ENCODE peak calls at places on chromosomes 12 and 14, in eight cellular contexts. One of them, this sample, is unnamed.

GRCh38 chr12:122182887-122183587 is at the start of gene LRRC43:
- DNase-seq in CD4-positive, CD25-positive, alpha-beta regulatory T cell: no peak
- DNase-seq in globus pallidus: no peak
- DNase-seq in WTC11: peak
- DNase-seq in activated naive CD8-positive, alpha-beta T cell treated with anti-CD3 and anti-CD28 coated beads, Interleukin-2, amount 50 U/mL, for 24 hours: peak
- DNase-seq in T-helper 2 cell: no peak
- DNase-seq in astrocyte of the cerebellum: no peak
- DNase-seq in NCI-H460: no peak
- DNase-seq in this sample: peak

GRCh38 chr14:97490521-97491070 is 693.4 kb downstream of the VRK1 start:
- DNase-seq in activated naive CD8-positive, alpha-beta T cell treated with anti-CD3 and anti-CD28 coated beads, Interleukin-2, amount 50 U/mL, for 24 hours: no peak
- DNase-seq in WTC11: no peak
- DNase-seq in globus pallidus: no peak
- DNase-seq in NCI-H460: no peak
- DNase-seq in astrocyte of the cerebellum: no peak
- DNase-seq in CD4-positive, CD25-positive, alpha-beta regulatory T cell: no peak
- DNase-seq in T-helper 2 cell: no peak
- DNase-seq in this sample: no peak

GRCh38 chr12:57149309-57149900 is 2.0 kb upstream of the LRP1-AS start:
- DNase-seq in T-helper 2 cell: no peak
- DNase-seq in WTC11: no peak
- DNase-seq in activated naive CD8-positive, alpha-beta T cell treated with anti-CD3 and anti-CD28 coated beads, Interleukin-2, amount 50 U/mL, for 24 hours: no peak
- DNase-seq in globus pallidus: no peak
- DNase-seq in astrocyte of the cerebellum: no peak
- DNase-seq in CD4-positive, CD25-positive, alpha-beta regulatory T cell: no peak
- DNase-seq in NCI-H460: no peak
- DNase-seq in this sample: peak

GRCh38 chr14:61564623-61565091 is 130.7 kb upstream of the HIF1A start:
- DNase-seq in globus pallidus: no peak
- DNase-seq in T-helper 2 cell: no peak
- DNase-seq in CD4-positive, CD25-positive, alpha-beta regulatory T cell: no peak
- DNase-seq in activated naive CD8-positive, alpha-beta T cell treated with anti-CD3 and anti-CD28 coated beads, Interleukin-2, amount 50 U/mL, for 24 hours: no peak
- DNase-seq in astrocyte of the cerebellum: peak
- DNase-seq in NCI-H460: peak
- DNase-seq in WTC11: no peak
- DNase-seq in this sample: peak

GRCh38 chr14:67722293-67722692 is 20.6 kb downstream of the RDH12 start:
- DNase-seq in WTC11: peak
- DNase-seq in NCI-H460: no peak
- DNase-seq in CD4-positive, CD25-positive, alpha-beta regulatory T cell: no peak
- DNase-seq in astrocyte of the cerebellum: peak
- DNase-seq in activated naive CD8-positive, alpha-beta T cell treated with anti-CD3 and anti-CD28 coated beads, Interleukin-2, amount 50 U/mL, for 24 hours: no peak
- DNase-seq in globus pallidus: peak
- DNase-seq in T-helper 2 cell: no peak
- DNase-seq in this sample: no peak

GRCh38 chr14:96253140-96253539 is 2.9 kb upstream of the BDKRB1 start:
- DNase-seq in NCI-H460: no peak
- DNase-seq in globus pallidus: no peak
- DNase-seq in CD4-positive, CD25-positive, alpha-beta regulatory T cell: no peak
- DNase-seq in activated naive CD8-positive, alpha-beta T cell treated with anti-CD3 and anti-CD28 coated beads, Interleukin-2, amount 50 U/mL, for 24 hours: no peak
- DNase-seq in WTC11: no peak
- DNase-seq in T-helper 2 cell: no peak
- DNase-seq in astrocyte of the cerebellum: peak
- DNase-seq in this sample: no peak

GRCh38 chr12:14417717-14418116 is 52.2 kb downstream of the ATF7IP start:
- DNase-seq in WTC11: peak
- DNase-seq in astrocyte of the cerebellum: peak
- DNase-seq in globus pallidus: peak
- DNase-seq in T-helper 2 cell: peak
- DNase-seq in CD4-positive, CD25-positive, alpha-beta regulatory T cell: peak
- DNase-seq in NCI-H460: no peak
- DNase-seq in activated naive CD8-positive, alpha-beta T cell treated with anti-CD3 and anti-CD28 coated beads, Interleukin-2, amount 50 U/mL, for 24 hours: peak
- DNase-seq in this sample: peak

GRCh38 chr12:77324763-77325468 is 259.5 kb upstream of the E2F7 start:
- DNase-seq in WTC11: peak
- DNase-seq in T-helper 2 cell: no peak
- DNase-seq in NCI-H460: peak
- DNase-seq in astrocyte of the cerebellum: no peak
- DNase-seq in CD4-positive, CD25-positive, alpha-beta regulatory T cell: no peak
- DNase-seq in globus pallidus: peak
- DNase-seq in activated naive CD8-positive, alpha-beta T cell treated with anti-CD3 and anti-CD28 coated beads, Interleukin-2, amount 50 U/mL, for 24 hours: peak
- DNase-seq in this sample: peak

GRCh38 chr14:88323520-88324199 is 591 bp upstream of the KCNK10 start:
- DNase-seq in NCI-H460: peak
- DNase-seq in WTC11: peak
- DNase-seq in activated naive CD8-positive, alpha-beta T cell treated with anti-CD3 and anti-CD28 coated beads, Interleukin-2, amount 50 U/mL, for 24 hours: peak
- DNase-seq in T-helper 2 cell: no peak
- DNase-seq in globus pallidus: no peak
- DNase-seq in CD4-positive, CD25-positive, alpha-beta regulatory T cell: no peak
- DNase-seq in astrocyte of the cerebellum: no peak
- DNase-seq in this sample: no peak

GRCh38 chr14:100566119-100566518 is 21.1 kb downstream of the BEGAIN start:
- DNase-seq in activated naive CD8-positive, alpha-beta T cell treated with anti-CD3 and anti-CD28 coated beads, Interleukin-2, amount 50 U/mL, for 24 hours: no peak
- DNase-seq in CD4-positive, CD25-positive, alpha-beta regulatory T cell: no peak
- DNase-seq in WTC11: no peak
- DNase-seq in T-helper 2 cell: no peak
- DNase-seq in NCI-H460: no peak
- DNase-seq in globus pallidus: no peak
- DNase-seq in astrocyte of the cerebellum: no peak
- DNase-seq in this sample: peak

GRCh38 chr12:121084229-121084628 is 45.2 kb upstream of the OASL start:
- DNase-seq in CD4-positive, CD25-positive, alpha-beta regulatory T cell: no peak
- DNase-seq in WTC11: no peak
- DNase-seq in NCI-H460: no peak
- DNase-seq in astrocyte of the cerebellum: no peak
- DNase-seq in globus pallidus: no peak
- DNase-seq in T-helper 2 cell: no peak
- DNase-seq in activated naive CD8-positive, alpha-beta T cell treated with anti-CD3 and anti-CD28 coated beads, Interleukin-2, amount 50 U/mL, for 24 hours: no peak
- DNase-seq in this sample: no peak

GRCh38 chr12:117738233-117738632 is 230.6 kb downstream of the KSR2 start:
- DNase-seq in NCI-H460: no peak
- DNase-seq in globus pallidus: no peak
- DNase-seq in T-helper 2 cell: no peak
- DNase-seq in WTC11: no peak
- DNase-seq in activated naive CD8-positive, alpha-beta T cell treated with anti-CD3 and anti-CD28 coated beads, Interleukin-2, amount 50 U/mL, for 24 hours: no peak
- DNase-seq in astrocyte of the cerebellum: no peak
- DNase-seq in CD4-positive, CD25-positive, alpha-beta regulatory T cell: no peak
- DNase-seq in this sample: no peak

GRCh38 chr12:19856389-19856788 is 417.1 kb downstream of the AEBP2 start:
- DNase-seq in CD4-positive, CD25-positive, alpha-beta regulatory T cell: no peak
- DNase-seq in astrocyte of the cerebellum: no peak
- DNase-seq in T-helper 2 cell: no peak
- DNase-seq in WTC11: no peak
- DNase-seq in activated naive CD8-positive, alpha-beta T cell treated with anti-CD3 and anti-CD28 coated beads, Interleukin-2, amount 50 U/mL, for 24 hours: no peak
- DNase-seq in globus pallidus: no peak
- DNase-seq in NCI-H460: no peak
- DNase-seq in this sample: no peak

GRCh38 chr12:76539727-76540126 is 19.8 kb downstream of the OSBPL8 start:
- DNase-seq in activated naive CD8-positive, alpha-beta T cell treated with anti-CD3 and anti-CD28 coated beads, Interleukin-2, amount 50 U/mL, for 24 hours: no peak
- DNase-seq in astrocyte of the cerebellum: no peak
- DNase-seq in T-helper 2 cell: no peak
- DNase-seq in globus pallidus: no peak
- DNase-seq in NCI-H460: no peak
- DNase-seq in WTC11: no peak
- DNase-seq in CD4-positive, CD25-positive, alpha-beta regulatory T cell: no peak
- DNase-seq in this sample: no peak

GRCh38 chr14:64929003-64929337 is 13.6 kb downstream of the GPX2 start:
- DNase-seq in globus pallidus: no peak
- DNase-seq in T-helper 2 cell: no peak
- DNase-seq in activated naive CD8-positive, alpha-beta T cell treated with anti-CD3 and anti-CD28 coated beads, Interleukin-2, amount 50 U/mL, for 24 hours: no peak
- DNase-seq in CD4-positive, CD25-positive, alpha-beta regulatory T cell: no peak
- DNase-seq in WTC11: no peak
- DNase-seq in NCI-H460: no peak
- DNase-seq in astrocyte of the cerebellum: no peak
- DNase-seq in this sample: no peak

GRCh38 chr14:85172290-85172689 is 357.7 kb upstream of the FLRT2 start:
- DNase-seq in CD4-positive, CD25-positive, alpha-beta regulatory T cell: no peak
- DNase-seq in WTC11: no peak
- DNase-seq in activated naive CD8-positive, alpha-beta T cell treated with anti-CD3 and anti-CD28 coated beads, Interleukin-2, amount 50 U/mL, for 24 hours: no peak
- DNase-seq in astrocyte of the cerebellum: no peak
- DNase-seq in NCI-H460: no peak
- DNase-seq in T-helper 2 cell: no peak
- DNase-seq in globus pallidus: no peak
- DNase-seq in this sample: no peak

GRCh38 chr14:81412779-81413178 is 12.7 kb upstream of the STON2 start:
- DNase-seq in WTC11: no peak
- DNase-seq in astrocyte of the cerebellum: no peak
- DNase-seq in activated naive CD8-positive, alpha-beta T cell treated with anti-CD3 and anti-CD28 coated beads, Interleukin-2, amount 50 U/mL, for 24 hours: no peak
- DNase-seq in globus pallidus: no peak
- DNase-seq in T-helper 2 cell: no peak
- DNase-seq in CD4-positive, CD25-positive, alpha-beta regulatory T cell: no peak
- DNase-seq in NCI-H460: no peak
- DNase-seq in this sample: no peak

GRCh38 chr12:106044773-106045172 is 94.0 kb downstream of the NUAK1 start:
- DNase-seq in NCI-H460: no peak
- DNase-seq in globus pallidus: no peak
- DNase-seq in T-helper 2 cell: no peak
- DNase-seq in CD4-positive, CD25-positive, alpha-beta regulatory T cell: no peak
- DNase-seq in astrocyte of the cerebellum: no peak
- DNase-seq in activated naive CD8-positive, alpha-beta T cell treated with anti-CD3 and anti-CD28 coated beads, Interleukin-2, amount 50 U/mL, for 24 hours: no peak
- DNase-seq in WTC11: no peak
- DNase-seq in this sample: no peak

GRCh38 chr12:1794440-1795090 is 25.8 kb upstream of the LRTM2 start:
- DNase-seq in NCI-H460: no peak
- DNase-seq in T-helper 2 cell: no peak
- DNase-seq in globus pallidus: no peak
- DNase-seq in astrocyte of the cerebellum: no peak
- DNase-seq in CD4-positive, CD25-positive, alpha-beta regulatory T cell: no peak
- DNase-seq in WTC11: no peak
- DNase-seq in activated naive CD8-positive, alpha-beta T cell treated with anti-CD3 and anti-CD28 coated beads, Interleukin-2, amount 50 U/mL, for 24 hours: no peak
- DNase-seq in this sample: no peak

GRCh38 chr12:62602445-62603060 is 135.9 kb downstream of the MON2 start:
- DNase-seq in globus pallidus: peak
- DNase-seq in T-helper 2 cell: peak
- DNase-seq in WTC11: peak
- DNase-seq in NCI-H460: peak
- DNase-seq in activated naive CD8-positive, alpha-beta T cell treated with anti-CD3 and anti-CD28 coated beads, Interleukin-2, amount 50 U/mL, for 24 hours: peak
- DNase-seq in astrocyte of the cerebellum: peak
- DNase-seq in CD4-positive, CD25-positive, alpha-beta regulatory T cell: peak
- DNase-seq in this sample: peak

GRCh38 chr12:69497308-69498026 is 27.3 kb downstream of the FRS2 start:
- DNase-seq in astrocyte of the cerebellum: no peak
- DNase-seq in T-helper 2 cell: no peak
- DNase-seq in NCI-H460: no peak
- DNase-seq in WTC11: no peak
- DNase-seq in activated naive CD8-positive, alpha-beta T cell treated with anti-CD3 and anti-CD28 coated beads, Interleukin-2, amount 50 U/mL, for 24 hours: no peak
- DNase-seq in CD4-positive, CD25-positive, alpha-beta regulatory T cell: no peak
- DNase-seq in globus pallidus: no peak
- DNase-seq in this sample: no peak

GRCh38 chr12:107558816-107559382 is 126.7 kb upstream of the PWP1 start:
- DNase-seq in activated naive CD8-positive, alpha-beta T cell treated with anti-CD3 and anti-CD28 coated beads, Interleukin-2, amount 50 U/mL, for 24 hours: no peak
- DNase-seq in CD4-positive, CD25-positive, alpha-beta regulatory T cell: no peak
- DNase-seq in WTC11: no peak
- DNase-seq in NCI-H460: no peak
- DNase-seq in T-helper 2 cell: no peak
- DNase-seq in globus pallidus: no peak
- DNase-seq in astrocyte of the cerebellum: no peak
- DNase-seq in this sample: no peak

GRCh38 chr14:34222867-34223266 is 239.2 kb downstream of the SPTSSA start:
- DNase-seq in T-helper 2 cell: no peak
- DNase-seq in NCI-H460: no peak
- DNase-seq in astrocyte of the cerebellum: no peak
- DNase-seq in activated naive CD8-positive, alpha-beta T cell treated with anti-CD3 and anti-CD28 coated beads, Interleukin-2, amount 50 U/mL, for 24 hours: no peak
- DNase-seq in WTC11: no peak
- DNase-seq in CD4-positive, CD25-positive, alpha-beta regulatory T cell: no peak
- DNase-seq in globus pallidus: no peak
- DNase-seq in this sample: no peak

GRCh38 chr14:53881161-53881846 is 75.3 kb downstream of the BMP4 start:
- DNase-seq in activated naive CD8-positive, alpha-beta T cell treated with anti-CD3 and anti-CD28 coated beads, Interleukin-2, amount 50 U/mL, for 24 hours: no peak
- DNase-seq in NCI-H460: no peak
- DNase-seq in globus pallidus: no peak
- DNase-seq in T-helper 2 cell: no peak
- DNase-seq in CD4-positive, CD25-positive, alpha-beta regulatory T cell: no peak
- DNase-seq in astrocyte of the cerebellum: no peak
- DNase-seq in WTC11: no peak
- DNase-seq in this sample: no peak

GRCh38 chr14:26828741-26829140 is 230.9 kb upstream of the NOVA1 start:
- DNase-seq in globus pallidus: no peak
- DNase-seq in NCI-H460: no peak
- DNase-seq in WTC11: no peak
- DNase-seq in activated naive CD8-positive, alpha-beta T cell treated with anti-CD3 and anti-CD28 coated beads, Interleukin-2, amount 50 U/mL, for 24 hours: no peak
- DNase-seq in astrocyte of the cerebellum: no peak
- DNase-seq in CD4-positive, CD25-positive, alpha-beta regulatory T cell: no peak
- DNase-seq in T-helper 2 cell: no peak
- DNase-seq in this sample: no peak

This sample was measured in upper lobe of left lung.